ENCODE peak calls at places on chromosomes 16 and 17, in seven cellular contexts. W is foreskin fibroblast, X is epithelial cell of proximal tubule, Z is cardiac muscle cell, N is cardiac fibroblast, H is esophagus muscularis mucosa, D is fibroblast of the aortic adventitia. B is an unnamed sample.
A peak's percentile ranks its signal among the peaks of the same experiment; 100 is the strongest.

GRCh38 chr16:50351116-50351515 is 17.7 kb downstream of the BRD7 start:
- DNase-seq in W (no peak), X (no peak), Z (no peak), N (peak; percentile 18), H (no peak), D (no peak), B (no peak)

GRCh38 chr17:41664172-41664457 is 24.6 kb upstream of the EIF1 start:
- DNase-seq in W (no peak), X (no peak), Z (no peak), N (no peak), H (no peak), D (no peak), B (no peak)

GRCh38 chr17:68096111-68096510 is 60.6 kb downstream of the KPNA2 start:
- DNase-seq in W (no peak), X (no peak), Z (no peak), N (no peak), H (peak; percentile 53), D (no peak), B (no peak)

GRCh38 chr17:52128721-52129120 is 29.8 kb downstream of the CA10 start:
- DNase-seq in W (no peak), X (no peak), Z (no peak), N (no peak), H (no peak), D (no peak), B (no peak)

GRCh38 chr17:60086822-60087591 is 8.3 kb upstream of the HEATR6 start:
- DNase-seq in W (peak; percentile 89), X (no peak), Z (peak; percentile 38), N (peak; percentile 86), H (no peak), D (peak; percentile 71), B (peak; percentile 87)

GRCh38 chr16:20897897-20898296 is 2.3 kb downstream of the DCUN1D3 start:
- DNase-seq in W (no peak), X (no peak), Z (peak; percentile 30), N (no peak), H (no peak), D (no peak), B (no peak)

GRCh38 chr16:54277845-54278703 is 8.5 kb downstream of the IRX3 start:
- DNase-seq in W (no peak), X (no peak), Z (no peak), N (no peak), H (no peak), D (no peak), B (no peak)

GRCh38 chr16:25040543-25040942 is 25.4 kb upstream of the ARHGAP17 start:
- DNase-seq in W (no peak), X (no peak), Z (no peak), N (no peak), H (no peak), D (no peak), B (no peak)

GRCh38 chr16:82156761-82157654 is 13.0 kb downstream of the MPHOSPH6 start:
- DNase-seq in W (peak; percentile 71), X (no peak), Z (peak; percentile 82), N (peak; percentile 33), H (no peak), D (peak; percentile 9), B (peak; percentile 69)

GRCh38 chr17:34706029-34706428 is 126.6 kb downstream of the TMEM132E start:
- DNase-seq in W (peak; percentile 32), X (no peak), Z (peak; percentile 30), N (peak; percentile 12), H (peak; percentile 37), D (peak; percentile 14), B (no peak)

GRCh38 chr17:61817452-61817851 is 45.9 kb downstream of the BRIP1 start:
- DNase-seq in W (no peak), X (no peak), Z (no peak), N (no peak), H (no peak), D (no peak), B (no peak)

GRCh38 chr17:19753049-19753444 is 4.9 kb upstream of the ALDH3A1 start:
- DNase-seq in W (peak; percentile 81), X (peak; percentile 59), Z (peak; percentile 73), N (peak; percentile 77), H (no peak), D (peak; percentile 69), B (peak; percentile 90)

GRCh38 chr17:45438931-45439610 is 6.4 kb upstream of the ARHGAP27 start:
- DNase-seq in W (no peak), X (no peak), Z (no peak), N (no peak), H (no peak), D (no peak), B (no peak)

GRCh38 chr17:21131090-21131616 is 4.4 kb downstream of the DHRS7B start:
- DNase-seq in W (no peak), X (no peak), Z (no peak), N (no peak), H (no peak), D (no peak), B (peak; percentile 5)

GRCh38 chr17:71486171-71486740 is 634.6 kb upstream of the SOX9 start:
- DNase-seq in W (no peak), X (no peak), Z (no peak), N (peak; percentile 64), H (no peak), D (no peak), B (peak; percentile 64)

GRCh38 chr17:68461589-68461988 is 4.3 kb upstream of the WIPI1 start:
- DNase-seq in W (no peak), X (no peak), Z (no peak), N (no peak), H (no peak), D (no peak), B (no peak)

GRCh38 chr17:83099570-83100181 is 20.3 kb downstream of the METRNL start:
- DNase-seq in W (peak; percentile 45), X (no peak), Z (peak; percentile 42), N (no peak), H (no peak), D (peak; percentile 62), B (peak; percentile 74)

GRCh38 chr16:50282010-50282538 is 15.7 kb downstream of the ADCY7 start:
- DNase-seq in W (no peak), X (no peak), Z (peak; percentile 90), N (peak; percentile 22), H (no peak), D (peak; percentile 52), B (peak; percentile 47)

GRCh38 chr17:80475949-80476876 is at the start of gene NPTX1:
- DNase-seq in W (peak; percentile 64), X (no peak), Z (peak; percentile 15), N (no peak), H (no peak), D (no peak), B (no peak)

DNA sequence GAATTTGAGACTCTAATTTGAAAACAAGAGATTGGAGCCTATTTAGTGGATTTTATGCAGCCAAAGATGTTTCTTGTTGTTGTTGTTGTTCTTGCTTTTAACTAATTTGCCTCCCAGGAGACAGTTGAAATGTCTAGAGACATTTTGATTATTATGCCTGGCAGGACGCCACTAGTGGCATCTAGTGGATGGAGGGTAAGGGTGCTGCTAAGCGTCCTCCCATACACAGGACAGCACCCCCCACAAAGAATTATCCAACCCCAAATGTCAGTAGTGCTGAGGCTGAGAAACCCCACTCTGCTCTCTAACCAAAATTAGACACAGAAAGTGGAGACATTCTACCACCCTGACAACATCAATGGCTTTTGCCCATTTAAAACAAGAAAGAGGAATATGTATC is 15.4 kb upstream of the HSBP1 start:
- DNase-seq in W (no peak), X (no peak), Z (no peak), N (no peak), H (no peak), D (no peak), B (no peak)
- TF ChIP-seq CTCF in W (no peak), X (peak; percentile 26), Z (no peak), N (no peak), H (no peak), D (no peak), B (no peak)

DNA sequence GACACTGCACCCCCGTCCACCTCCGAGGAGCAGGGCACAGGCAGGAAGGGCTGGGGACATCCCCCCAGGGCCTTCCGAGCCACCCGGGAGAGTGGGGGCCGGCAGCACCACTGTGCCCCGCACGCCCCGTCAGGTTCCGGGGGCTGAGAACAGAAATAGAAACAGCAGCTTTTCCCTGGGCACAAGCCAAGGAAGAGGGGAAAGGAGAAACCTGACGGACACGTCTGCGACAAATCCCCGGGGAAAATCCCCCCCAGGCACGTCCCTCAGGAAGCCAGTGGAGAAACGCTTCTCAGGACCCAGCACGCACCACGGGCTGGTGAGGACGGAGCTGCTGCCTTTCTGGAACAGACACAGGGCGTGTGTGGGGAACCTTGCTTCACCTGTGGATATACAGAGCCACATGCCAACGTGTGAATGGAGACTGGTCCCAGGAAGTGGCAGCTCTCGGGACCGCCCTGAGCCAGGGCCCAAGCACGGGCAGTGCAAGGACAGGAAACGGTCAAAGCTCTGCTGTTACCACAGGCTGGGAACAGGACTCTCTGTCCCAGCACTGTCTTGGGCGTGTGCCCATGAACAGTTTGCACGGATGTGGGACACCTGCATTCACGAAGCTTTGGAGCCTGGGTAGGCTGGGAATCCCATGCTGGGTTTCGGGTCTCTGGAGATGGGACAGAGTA is 1.2 kb upstream of the TMEM204 start:
- DNase-seq in W (peak; percentile 76), X (no peak), Z (no peak), N (peak; percentile 72), H (no peak), D (no peak), B (peak; percentile 65)
- H3K4me3 ChIP-seq in W (no peak overlapping the region), X (no peak overlapping the region), Z (no peak overlapping the region), N (no peak overlapping the region), H (peak overlapping the region; percentile 65), D (no peak overlapping the region), B (peak overlapping the region; percentile 18)

GRCh38 chr16:67741118-67741517 is 22.0 kb upstream of the GFOD2 start:
- DNase-seq in W (no peak), X (no peak), Z (no peak), N (no peak), H (no peak), D (no peak), B (no peak)
- TF ChIP-seq CTCF in W (no peak), X (no peak), Z (no peak), N (no peak), H (no peak), D (no peak), B (no peak)

DNA sequence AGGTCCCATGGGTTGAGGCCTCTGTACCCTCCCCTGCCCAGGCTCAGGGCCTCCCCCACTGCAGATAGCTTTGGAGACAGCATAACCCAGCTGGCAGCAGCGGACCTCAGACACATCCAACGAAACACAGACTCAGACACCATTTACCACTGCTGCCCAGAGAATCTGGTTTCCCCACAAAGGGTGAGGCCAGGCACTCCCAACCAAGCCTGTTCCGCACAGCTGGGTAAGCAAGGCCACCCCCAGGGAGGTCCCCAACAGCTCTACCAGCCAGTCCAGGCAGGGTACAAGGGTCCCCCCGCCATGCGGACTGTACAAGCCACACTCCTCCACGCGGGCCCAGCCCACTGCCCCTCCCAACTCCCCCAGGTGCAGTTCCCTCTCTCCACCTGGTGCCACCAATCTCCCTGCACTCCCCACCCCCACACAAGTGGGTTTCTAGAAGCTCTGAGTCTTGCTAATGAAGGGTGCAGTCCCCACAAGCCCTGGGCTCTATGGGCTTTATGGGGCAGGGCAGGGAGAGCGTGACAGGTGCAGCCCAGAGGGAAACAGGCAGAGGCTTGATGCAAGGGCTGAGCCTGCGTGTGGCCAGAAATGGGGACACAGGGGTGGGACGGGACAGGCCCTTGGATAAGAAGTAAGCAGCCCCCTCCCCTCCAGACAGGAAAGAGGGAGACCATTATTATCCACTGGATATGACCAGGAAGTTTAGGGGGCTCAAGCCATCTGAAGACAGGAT is 8.8 kb downstream of the RHBDF2 start:
- DNase-seq in W (no peak), X (no peak), Z (no peak), N (no peak), H (no peak), D (no peak), B (no peak)
- H3K4me3 ChIP-seq in W (no peak overlapping the region), X (no peak overlapping the region), Z (no peak overlapping the region), N (no peak overlapping the region), H (peak overlapping the region; percentile 11), D (no peak overlapping the region), B (no peak overlapping the region)

GRCh38 chr17:1783834-1784611 is 22.2 kb downstream of the SERPINF1 start:
- DNase-seq in W (peak; percentile 89), X (peak; percentile 70), Z (peak; percentile 96), N (peak; percentile 97), H (peak; percentile 97), D (peak; percentile 99), B (peak; percentile 98)
- TF ChIP-seq CTCF in W (peak; percentile 68), X (peak; percentile 77), Z (peak; percentile 78), N (peak; percentile 79), H (peak; percentile 77), D (peak; percentile 86), B (peak; percentile 84)